ENCODE peak calls at places on chromosome 9, in eight cellular contexts. V is Kasumi-1; X is NCI-H2081; J is stimulated activated CD4-positive, alpha-beta T cell treated with anti-CD3 and anti-CD28 coated beads, TNF-alpha, amount 100 ng/mL, for 24 hours; I is Daoy; Z is Calu3; O is mucosa of gallbladder; G is left colon. B is an unnamed sample.

GRCh38 chr9:81629440-81629839 is 59.9 kb downstream of the TLE1 start:
- DNase-seq in V (no peak), X (peak; percentile 10), Z (no peak), O (no peak), J (no peak), I (no peak), G (no peak), B (no peak)

GRCh38 chr9:136386018-136386417 is 12.5 kb upstream of the CARD9 start:
- DNase-seq in V (no peak), O (no peak), X (no peak), J (no peak), I (peak; percentile 51), Z (no peak), G (no peak), B (no peak)

GRCh38 chr9:23258569-23258968 is 567.5 kb downstream of the ELAVL2 start:
- DNase-seq in O (no peak), Z (no peak), J (no peak), I (no peak), X (no peak), G (no peak), V (no peak), B (no peak)

GRCh38 chr9:134040176-134040565 is 14.9 kb downstream of the BRD3OS start:
- DNase-seq in V (no peak), X (no peak), I (peak; percentile 4), O (no peak), G (no peak), J (no peak), Z (no peak), B (no peak)

GRCh38 chr9:134370638-134371037 is 44.4 kb downstream of the RXRA start:
- DNase-seq in V (no peak), G (no peak), X (no peak), Z (no peak), I (no peak), O (no peak), J (no peak), B (no peak)

GRCh38 chr9:132507670-132508469 is 74.5 kb upstream of the BARHL1 start:
- DNase-seq in V (peak; percentile 74), G (peak; percentile 77), X (peak; percentile 71), Z (peak; percentile 75), I (peak; percentile 78), O (peak; percentile 74), J (peak; percentile 35), B (peak; percentile 72)

GRCh38 chr9:135403733-135404450 is 75.7 kb upstream of the PPP1R26 start:
- DNase-seq in Z (no peak), G (no peak), X (no peak), V (no peak), J (no peak), O (no peak), I (no peak), B (no peak)

GRCh38 chr9:71793386-71794105 is 25.2 kb upstream of the CEMIP2 start:
- DNase-seq in V (no peak), Z (peak; percentile 8), G (no peak), X (no peak), I (no peak), J (no peak), O (peak; percentile 22), B (peak; percentile 9)

GRCh38 chr9:123406691-123407536 is 50.9 kb downstream of the CRB2 start:
- DNase-seq in I (no peak), X (peak; percentile 65), G (no peak), O (no peak), J (no peak), Z (no peak), V (no peak), B (no peak)

GRCh38 chr9:21656776-21657637 is 145.4 kb upstream of the MTAP start:
- DNase-seq in G (no peak), V (no peak), X (no peak), J (no peak), Z (no peak), I (no peak), O (no peak), B (no peak)

GRCh38 chr9:123925820-123926219 is 4.1 kb downstream of the DENND1A start:
- DNase-seq in V (peak; percentile 88), I (no peak), O (no peak), X (no peak), J (no peak), G (no peak), Z (no peak), B (no peak)

GRCh38 chr9:126515001-126515872 is 98.5 kb upstream of the LMX1B start:
- DNase-seq in I (no peak), O (no peak), J (no peak), V (no peak), X (no peak), Z (no peak), G (no peak), B (no peak)

GRCh38 chr9:77374266-77374665 is 196.9 kb downstream of the VPS13A start:
- DNase-seq in X (no peak), Z (no peak), V (no peak), J (no peak), O (no peak), G (no peak), I (no peak), B (no peak)

GRCh38 chr9:70021026-70021571 is 22.5 kb upstream of the MAMDC2 start:
- DNase-seq in G (no peak), V (no peak), J (no peak), X (no peak), O (no peak), I (peak; percentile 91), Z (peak; percentile 60), B (no peak)

GRCh38 chr9:127898433-127899199 is 787 bp downstream of the ST6GALNAC6 start:
- DNase-seq in Z (no peak), J (no peak), I (peak; percentile 63), V (no peak), O (no peak), X (no peak), G (no peak), B (peak; percentile 39)

GRCh38 chr9:28031521-28032177 is 458.4 kb upstream of the C9orf72 start:
- DNase-seq in I (no peak), O (no peak), G (no peak), X (no peak), V (no peak), J (no peak), Z (no peak), B (no peak)

GRCh38 chr9:106896695-106897094 is 33.7 kb downstream of the ZNF462 start:
- DNase-seq in I (no peak), G (no peak), Z (no peak), V (no peak), O (no peak), X (no peak), J (no peak), B (no peak)

GRCh38 chr9:15606667-15607472 is 54.0 kb downstream of the CCDC171 start:
- DNase-seq in J (no peak), V (peak; percentile 27), X (peak; percentile 70), O (no peak), Z (peak; percentile 11), I (no peak), G (no peak), B (no peak)

GRCh38 chr9:79360387-79361347 is 211.1 kb upstream of the TLE4 start:
- DNase-seq in I (no peak), O (no peak), Z (no peak), X (peak; percentile 70), G (no peak), V (no peak), J (no peak), B (no peak)

GRCh38 chr9:93907551-93908199 is 47.5 kb downstream of the BARX1 start:
- DNase-seq in I (no peak), V (no peak), O (no peak), G (no peak), Z (no peak), X (no peak), J (no peak), B (no peak)

GRCh38 chr9:33222031-33222430 is 17.9 kb upstream of the SPINK4 start:
- DNase-seq in J (no peak), G (no peak), O (no peak), Z (no peak), I (no peak), X (no peak), V (no peak), B (no peak)

GRCh38 chr9:99253134-99253533 is 31.1 kb downstream of the SEC61B start:
- DNase-seq in G (no peak), V (no peak), O (no peak), Z (no peak), X (no peak), I (no peak), J (no peak), B (no peak)

GRCh38 chr9:135348788-135349150 is 130.8 kb upstream of the PPP1R26 start:
- DNase-seq in O (no peak), G (no peak), I (no peak), Z (no peak), X (no peak), V (no peak), J (no peak), B (no peak)

GRCh38 chr9:137607141-137607857 is 1.8 kb downstream of the ARRDC1 start:
- DNase-seq in G (peak; percentile 33), Z (peak; percentile 43), J (no peak), V (peak; percentile 34), X (no peak), O (no peak), I (no peak), B (no peak)

GRCh38 chr9:127950513-127951210 is 13.0 kb upstream of the DPM2 start:
- DNase-seq in X (no peak), J (no peak), I (no peak), O (no peak), Z (peak; percentile 62), G (no peak), V (no peak), B (no peak)